ENCODE peak calls at places on chromosomes 11 and 22, in nine cellular contexts. O is CD4-positive, CD25-positive, alpha-beta regulatory T cell; S is ACHN; J is cardiac muscle cell; Y is nephron progenitor cell; H is heart right ventricle; R is A673; N is HEK293T; Q is ELF-1. M is an unnamed sample.

GRCh38 chr11:504053-504993 is 2.7 kb downstream of the RNH1 start:
- DNase-seq in O (no peak), S (no peak), J (no peak), Y (no peak), H (peak), R (no peak), N (no peak), Q (peak), M (peak)

GRCh38 chr11:121841487-121842167 is 274.4 kb downstream of the BLID start:
- DNase-seq in O (no peak), S (no peak), J (no peak), Y (no peak), H (no peak), R (peak), N (no peak), Q (peak), M (no peak)

GRCh38 chr22:27754247-27754887 is 47.2 kb downstream of the MN1 start:
- DNase-seq in O (no peak), S (no peak), J (no peak), Y (no peak), H (no peak), R (peak), N (no peak), Q (no peak), M (peak)

GRCh38 chr22:40728731-40729189 is 49.5 kb downstream of the MCHR1 start:
- DNase-seq in O (peak), S (no peak), J (peak), Y (no peak), H (no peak), R (peak), N (no peak), Q (peak), M (peak)

GRCh38 chr22:19253143-19253542 is 38.4 kb downstream of the CLTCL1 start:
- DNase-seq in O (no peak), S (no peak), J (no peak), Y (no peak), H (no peak), R (no peak), N (no peak), Q (no peak), M (no peak)

GRCh38 chr11:118059231-118059940 is 17.5 kb upstream of the TMPRSS4 start:
- DNase-seq in O (no peak), S (no peak), J (no peak), Y (no peak), H (no peak), R (no peak), N (no peak), Q (no peak), M (no peak)

GRCh38 chr11:7571640-7572000 is 57.8 kb downstream of the PPFIBP2 start:
- DNase-seq in O (no peak), S (peak), J (peak), Y (peak), H (peak), R (peak), N (peak), Q (peak), M (no peak)

GRCh38 chr11:79088967-79089366 is 351.9 kb downstream of the TENM4 start:
- DNase-seq in O (no peak), S (no peak), J (no peak), Y (no peak), H (no peak), R (no peak), N (no peak), Q (peak), M (no peak)

GRCh38 chr22:50530857-50531545 is 1.2 kb upstream of the TYMP start:
- DNase-seq in O (peak), S (peak), J (peak), Y (peak), H (peak), R (peak), N (no peak), Q (peak), M (peak)

GRCh38 chr11:126733685-126734084 is 266.9 kb downstream of the KIRREL3 start:
- DNase-seq in O (no peak), S (no peak), J (no peak), Y (no peak), H (no peak), R (no peak), N (no peak), Q (no peak), M (no peak)

GRCh38 chr11:74255741-74256369 is 55.6 kb downstream of the P4HA3 start:
- DNase-seq in O (peak), S (peak), J (peak), Y (peak), H (no peak), R (peak), N (peak), Q (peak), M (peak)

GRCh38 chr11:61352038-61352437 is 9.6 kb downstream of the CYB561A3 start:
- DNase-seq in O (no peak), S (no peak), J (no peak), Y (no peak), H (no peak), R (no peak), N (no peak), Q (no peak), M (no peak)